ENCODE peak calls at places on chromosomes 7 and 10, in six cellular contexts. One of them, this sample, is unnamed.

GRCh38 chr7:105656922-105657521 is 75.7 kb upstream of the EFCAB10 start:
- DNase-seq in body of pancreas: peak
- DNase-seq in posterior vena cava: no peak
- DNase-seq in stimulated activated naive CD4-positive, alpha-beta T cell: peak
- DNase-seq in neural crest cell: peak
- DNase-seq in Daoy: peak
- DNase-seq in this sample: peak

GRCh38 chr7:50497968-50498367 is 47.8 kb upstream of the FIGNL1 start:
- DNase-seq in body of pancreas: no peak
- DNase-seq in posterior vena cava: no peak
- DNase-seq in stimulated activated naive CD4-positive, alpha-beta T cell: no peak
- DNase-seq in neural crest cell: no peak
- DNase-seq in Daoy: peak
- DNase-seq in this sample: no peak

GRCh38 chr10:49109669-49110335 is 5.5 kb downstream of the VSTM4 start:
- DNase-seq in body of pancreas: no peak
- DNase-seq in posterior vena cava: no peak
- DNase-seq in stimulated activated naive CD4-positive, alpha-beta T cell: no peak
- DNase-seq in neural crest cell: no peak
- DNase-seq in Daoy: no peak
- DNase-seq in this sample: no peak

GRCh38 chr10:64708920-64709681 is 1187.9 kb downstream of the REEP3 start:
- DNase-seq in body of pancreas: no peak
- DNase-seq in posterior vena cava: no peak
- DNase-seq in stimulated activated naive CD4-positive, alpha-beta T cell: no peak
- DNase-seq in neural crest cell: no peak
- DNase-seq in Daoy: no peak
- DNase-seq in this sample: no peak

GRCh38 chr10:98215378-98215777 is 52.6 kb downstream of the LOXL4 start:
- DNase-seq in body of pancreas: no peak
- DNase-seq in posterior vena cava: no peak
- DNase-seq in stimulated activated naive CD4-positive, alpha-beta T cell: no peak
- DNase-seq in neural crest cell: no peak
- DNase-seq in Daoy: no peak
- DNase-seq in this sample: no peak

GRCh38 chr10:62165803-62166202 is 102.8 kb downstream of the RTKN2 start:
- DNase-seq in body of pancreas: no peak
- DNase-seq in posterior vena cava: no peak
- DNase-seq in stimulated activated naive CD4-positive, alpha-beta T cell: no peak
- DNase-seq in neural crest cell: no peak
- DNase-seq in Daoy: no peak
- DNase-seq in this sample: no peak

GRCh38 chr7:93046641-93047040 is 71.1 kb downstream of the SAMD9 start:
- DNase-seq in body of pancreas: no peak
- DNase-seq in posterior vena cava: no peak
- DNase-seq in stimulated activated naive CD4-positive, alpha-beta T cell: no peak
- DNase-seq in neural crest cell: peak
- DNase-seq in Daoy: peak
- DNase-seq in this sample: no peak

GRCh38 chr7:77428777-77429231 is 12.7 kb upstream of the GSAP start:
- DNase-seq in body of pancreas: no peak
- DNase-seq in posterior vena cava: no peak
- DNase-seq in stimulated activated naive CD4-positive, alpha-beta T cell: no peak
- DNase-seq in neural crest cell: no peak
- DNase-seq in Daoy: no peak
- DNase-seq in this sample: no peak

GRCh38 chr10:13271552-13272163 is 28.2 kb downstream of the PHYH start:
- DNase-seq in body of pancreas: peak
- DNase-seq in posterior vena cava: no peak
- DNase-seq in stimulated activated naive CD4-positive, alpha-beta T cell: peak
- DNase-seq in neural crest cell: peak
- DNase-seq in Daoy: peak
- DNase-seq in this sample: peak

GRCh38 chr7:10588084-10588483 is 385.6 kb upstream of the PHF14 start:
- DNase-seq in body of pancreas: no peak
- DNase-seq in posterior vena cava: no peak
- DNase-seq in stimulated activated naive CD4-positive, alpha-beta T cell: no peak
- DNase-seq in neural crest cell: no peak
- DNase-seq in Daoy: no peak
- DNase-seq in this sample: no peak

GRCh38 chr7:16431646-16432424 is 10.5 kb upstream of the CRPPA start:
- DNase-seq in body of pancreas: peak
- DNase-seq in posterior vena cava: no peak
- DNase-seq in stimulated activated naive CD4-positive, alpha-beta T cell: peak
- DNase-seq in neural crest cell: peak
- DNase-seq in Daoy: peak
- DNase-seq in this sample: peak

GRCh38 chr7:29100857-29101256 is 45.5 kb downstream of the CPVL start:
- DNase-seq in body of pancreas: no peak
- DNase-seq in posterior vena cava: no peak
- DNase-seq in stimulated activated naive CD4-positive, alpha-beta T cell: no peak
- DNase-seq in neural crest cell: no peak
- DNase-seq in Daoy: no peak
- DNase-seq in this sample: no peak

GRCh38 chr10:11610855-11611247 is 599 bp downstream of the USP6NL start:
- DNase-seq in body of pancreas: peak
- DNase-seq in posterior vena cava: peak
- DNase-seq in stimulated activated naive CD4-positive, alpha-beta T cell: peak
- DNase-seq in neural crest cell: peak
- DNase-seq in Daoy: peak
- DNase-seq in this sample: no peak

GRCh38 chr10:130967161-130967560 is 344.4 kb downstream of the TCERG1L start:
- DNase-seq in body of pancreas: no peak
- DNase-seq in posterior vena cava: no peak
- DNase-seq in stimulated activated naive CD4-positive, alpha-beta T cell: no peak
- DNase-seq in neural crest cell: no peak
- DNase-seq in Daoy: no peak
- DNase-seq in this sample: no peak

GRCh38 chr7:138691166-138691565 is 10.0 kb downstream of the SVOPL start:
- DNase-seq in body of pancreas: no peak
- DNase-seq in posterior vena cava: no peak
- DNase-seq in stimulated activated naive CD4-positive, alpha-beta T cell: no peak
- DNase-seq in neural crest cell: no peak
- DNase-seq in Daoy: no peak
- DNase-seq in this sample: no peak

GRCh38 chr7:114759347-114760062 is 162.4 kb upstream of the MDFIC start:
- DNase-seq in body of pancreas: no peak
- DNase-seq in posterior vena cava: no peak
- DNase-seq in stimulated activated naive CD4-positive, alpha-beta T cell: no peak
- DNase-seq in neural crest cell: no peak
- DNase-seq in Daoy: peak
- DNase-seq in this sample: no peak

GRCh38 chr10:117807441-117807840 is 239.3 kb downstream of the RAB11FIP2 start:
- DNase-seq in body of pancreas: no peak
- DNase-seq in posterior vena cava: no peak
- DNase-seq in stimulated activated naive CD4-positive, alpha-beta T cell: no peak
- DNase-seq in neural crest cell: no peak
- DNase-seq in Daoy: no peak
- DNase-seq in this sample: no peak

GRCh38 chr10:110005716-110006115 is 2.1 kb upstream of the ADD3 start:
- DNase-seq in body of pancreas: peak
- DNase-seq in posterior vena cava: no peak
- DNase-seq in stimulated activated naive CD4-positive, alpha-beta T cell: no peak
- DNase-seq in neural crest cell: peak
- DNase-seq in Daoy: peak
- DNase-seq in this sample: peak

GRCh38 chr7:67311901-67312300 is 315.3 kb downstream of the TYW1 start:
- DNase-seq in body of pancreas: no peak
- DNase-seq in posterior vena cava: no peak
- DNase-seq in stimulated activated naive CD4-positive, alpha-beta T cell: no peak
- DNase-seq in neural crest cell: no peak
- DNase-seq in Daoy: no peak
- DNase-seq in this sample: no peak

GRCh38 chr10:97752956-97753355 is 16.0 kb downstream of the ZFYVE27 start:
- DNase-seq in body of pancreas: no peak
- DNase-seq in posterior vena cava: peak
- DNase-seq in stimulated activated naive CD4-positive, alpha-beta T cell: no peak
- DNase-seq in neural crest cell: no peak
- DNase-seq in Daoy: no peak
- DNase-seq in this sample: no peak

GRCh38 chr10:103648951-103649532 is 155.5 kb downstream of the NEURL1 start:
- DNase-seq in body of pancreas: no peak
- DNase-seq in posterior vena cava: peak
- DNase-seq in stimulated activated naive CD4-positive, alpha-beta T cell: no peak
- DNase-seq in neural crest cell: no peak
- DNase-seq in Daoy: no peak
- DNase-seq in this sample: no peak

GRCh38 chr7:37924399-37924798 is 4.0 kb downstream of the EPDR1 start:
- DNase-seq in body of pancreas: no peak
- DNase-seq in posterior vena cava: no peak
- DNase-seq in stimulated activated naive CD4-positive, alpha-beta T cell: no peak
- DNase-seq in neural crest cell: no peak
- DNase-seq in Daoy: no peak
- DNase-seq in this sample: no peak

GRCh38 chr7:91630581-91631370 is 249.7 kb downstream of the MTERF1 start:
- DNase-seq in body of pancreas: no peak
- DNase-seq in posterior vena cava: no peak
- DNase-seq in stimulated activated naive CD4-positive, alpha-beta T cell: no peak
- DNase-seq in neural crest cell: no peak
- DNase-seq in Daoy: no peak
- DNase-seq in this sample: no peak

GRCh38 chr7:34451923-34452322 is 206.1 kb upstream of the NPSR1 start:
- DNase-seq in body of pancreas: no peak
- DNase-seq in posterior vena cava: no peak
- DNase-seq in stimulated activated naive CD4-positive, alpha-beta T cell: no peak
- DNase-seq in neural crest cell: no peak
- DNase-seq in Daoy: peak
- DNase-seq in this sample: no peak

GRCh38 chr10:60662917-60663614 is 115.2 kb upstream of the CDK1 start:
- DNase-seq in body of pancreas: no peak
- DNase-seq in posterior vena cava: no peak
- DNase-seq in stimulated activated naive CD4-positive, alpha-beta T cell: no peak
- DNase-seq in neural crest cell: no peak
- DNase-seq in Daoy: peak
- DNase-seq in this sample: no peak

GRCh38 chr7:100865971-100866720 is 1.0 kb upstream of the TRIP6 start:
- DNase-seq in body of pancreas: peak
- DNase-seq in posterior vena cava: peak
- DNase-seq in stimulated activated naive CD4-positive, alpha-beta T cell: no peak
- DNase-seq in neural crest cell: no peak
- DNase-seq in Daoy: peak
- DNase-seq in this sample: peak

GRCh38 chr10:8894148-8894547 is 839.7 kb downstream of the GATA3 start:
- DNase-seq in body of pancreas: no peak
- DNase-seq in posterior vena cava: no peak
- DNase-seq in stimulated activated naive CD4-positive, alpha-beta T cell: no peak
- DNase-seq in neural crest cell: no peak
- DNase-seq in Daoy: no peak
- DNase-seq in this sample: no peak

GRCh38 chr7:143222782-143223181 is 945 bp downstream of the TAS2R40 start:
- DNase-seq in body of pancreas: no peak
- DNase-seq in posterior vena cava: no peak
- DNase-seq in stimulated activated naive CD4-positive, alpha-beta T cell: no peak
- DNase-seq in neural crest cell: no peak
- DNase-seq in Daoy: no peak
- DNase-seq in this sample: no peak

GRCh38 chr10:77510695-77511094 is 126.9 kb downstream of the KCNMA1 start:
- DNase-seq in body of pancreas: no peak
- DNase-seq in posterior vena cava: no peak
- DNase-seq in stimulated activated naive CD4-positive, alpha-beta T cell: no peak
- DNase-seq in neural crest cell: no peak
- DNase-seq in Daoy: no peak
- DNase-seq in this sample: no peak

GRCh38 chr7:40493609-40494041 is 358.8 kb downstream of the SUGCT start:
- DNase-seq in body of pancreas: no peak
- DNase-seq in posterior vena cava: no peak
- DNase-seq in stimulated activated naive CD4-positive, alpha-beta T cell: no peak
- DNase-seq in neural crest cell: no peak
- DNase-seq in Daoy: no peak
- DNase-seq in this sample: no peak

GRCh38 chr10:128065881-128066534 is 60.2 kb downstream of the MKI67 start:
- DNase-seq in body of pancreas: no peak
- DNase-seq in posterior vena cava: no peak
- DNase-seq in stimulated activated naive CD4-positive, alpha-beta T cell: no peak
- DNase-seq in neural crest cell: no peak
- DNase-seq in Daoy: no peak
- DNase-seq in this sample: no peak

GRCh38 chr10:127944256-127944655 is 37.4 kb downstream of the PTPRE start:
- DNase-seq in body of pancreas: no peak
- DNase-seq in posterior vena cava: no peak
- DNase-seq in stimulated activated naive CD4-positive, alpha-beta T cell: no peak
- DNase-seq in neural crest cell: no peak
- DNase-seq in Daoy: no peak
- DNase-seq in this sample: no peak

GRCh38 chr7:387132-388022 is 97.4 kb downstream of the FOXL3 start:
- DNase-seq in body of pancreas: peak
- DNase-seq in posterior vena cava: peak
- DNase-seq in stimulated activated naive CD4-positive, alpha-beta T cell: no peak
- DNase-seq in neural crest cell: no peak
- DNase-seq in Daoy: peak
- DNase-seq in this sample: no peak

GRCh38 chr10:4046030-4046429 is 261.0 kb upstream of the KLF6 start:
- DNase-seq in body of pancreas: no peak
- DNase-seq in posterior vena cava: no peak
- DNase-seq in stimulated activated naive CD4-positive, alpha-beta T cell: no peak
- DNase-seq in neural crest cell: no peak
- DNase-seq in Daoy: no peak
- DNase-seq in this sample: no peak

GRCh38 chr10:118626953-118627352 is 31.5 kb upstream of the PRLHR start:
- DNase-seq in body of pancreas: no peak
- DNase-seq in posterior vena cava: no peak
- DNase-seq in stimulated activated naive CD4-positive, alpha-beta T cell: no peak
- DNase-seq in neural crest cell: no peak
- DNase-seq in Daoy: peak
- DNase-seq in this sample: no peak

GRCh38 chr10:130301026-130301892 is 165.1 kb downstream of the GLRX3 start:
- DNase-seq in body of pancreas: peak
- DNase-seq in posterior vena cava: peak
- DNase-seq in stimulated activated naive CD4-positive, alpha-beta T cell: peak
- DNase-seq in neural crest cell: no peak
- DNase-seq in Daoy: peak
- DNase-seq in this sample: peak

GRCh38 chr7:27942711-27943110 is 202.7 kb downstream of the TAX1BP1 start:
- DNase-seq in body of pancreas: no peak
- DNase-seq in posterior vena cava: no peak
- DNase-seq in stimulated activated naive CD4-positive, alpha-beta T cell: no peak
- DNase-seq in neural crest cell: no peak
- DNase-seq in Daoy: no peak
- DNase-seq in this sample: no peak

GRCh38 chr7:158157460-158157859 is 430.2 kb downstream of the PTPRN2 start:
- DNase-seq in body of pancreas: no peak
- DNase-seq in posterior vena cava: peak
- DNase-seq in stimulated activated naive CD4-positive, alpha-beta T cell: no peak
- DNase-seq in neural crest cell: no peak
- DNase-seq in Daoy: no peak
- DNase-seq in this sample: no peak

GRCh38 chr10:91043173-91043910 is 122.5 kb upstream of the ANKRD1 start:
- DNase-seq in body of pancreas: no peak
- DNase-seq in posterior vena cava: no peak
- DNase-seq in stimulated activated naive CD4-positive, alpha-beta T cell: no peak
- DNase-seq in neural crest cell: no peak
- DNase-seq in Daoy: peak
- DNase-seq in this sample: no peak